ENCODE peak calls at places on chromosomes 2 and 18, in five cellular contexts. One of them, this sample, is unnamed.

GRCh38 chr2:25032094-25032493 is 9.8 kb upstream of the EFR3B start:
- DNase-seq in AG04450: no peak
- DNase-seq in IMR-90: peak; percentile 17
- DNase-seq in colonic mucosa: no peak
- DNase-seq in psoas muscle: no peak
- DNase-seq in this sample: no peak

GRCh38 chr2:62471404-62471803 is 34.6 kb downstream of the TMEM17 start:
- DNase-seq in AG04450: no peak
- DNase-seq in IMR-90: no peak
- DNase-seq in colonic mucosa: no peak
- DNase-seq in psoas muscle: no peak
- DNase-seq in this sample: no peak

GRCh38 chr2:149064365-149064841 is 25.9 kb downstream of the LYPD6B start:
- DNase-seq in AG04450: no peak
- DNase-seq in IMR-90: no peak
- DNase-seq in colonic mucosa: peak; percentile 46
- DNase-seq in psoas muscle: no peak
- DNase-seq in this sample: no peak

GRCh38 chr18:32261003-32261402 is 71.2 kb downstream of the MEP1B start:
- DNase-seq in AG04450: no peak
- DNase-seq in IMR-90: no peak
- DNase-seq in colonic mucosa: peak; percentile 3
- DNase-seq in psoas muscle: no peak
- DNase-seq in this sample: no peak

GRCh38 chr18:5841518-5841917 is 53.8 kb downstream of the TMEM200C start:
- DNase-seq in AG04450: no peak
- DNase-seq in IMR-90: no peak
- DNase-seq in colonic mucosa: no peak
- DNase-seq in psoas muscle: no peak
- DNase-seq in this sample: no peak

GRCh38 chr18:75455249-75456183 is 28.0 kb upstream of the SMIM21 start:
- DNase-seq in AG04450: no peak
- DNase-seq in IMR-90: peak; percentile 18
- DNase-seq in colonic mucosa: no peak
- DNase-seq in psoas muscle: peak; percentile 56
- DNase-seq in this sample: no peak

GRCh38 chr2:128585706-128586105 is 267.0 kb upstream of the HS6ST1 start:
- DNase-seq in AG04450: peak; percentile 80
- DNase-seq in IMR-90: peak; percentile 98
- DNase-seq in colonic mucosa: no peak
- DNase-seq in psoas muscle: no peak
- DNase-seq in this sample: no peak

GRCh38 chr2:37350034-37350433 is 5.6 kb downstream of the QPCT start:
- DNase-seq in AG04450: no peak
- DNase-seq in IMR-90: no peak
- DNase-seq in colonic mucosa: peak; percentile 25
- DNase-seq in psoas muscle: no peak
- DNase-seq in this sample: no peak

GRCh38 chr2:19642501-19642900 is 259.3 kb downstream of the TTC32 start:
- DNase-seq in AG04450: no peak
- DNase-seq in IMR-90: no peak
- DNase-seq in colonic mucosa: no peak
- DNase-seq in psoas muscle: no peak
- DNase-seq in this sample: no peak
- H3K27ac ChIP-seq in AG04450: no peak overlapping the region
- H3K27ac ChIP-seq in IMR-90: no peak overlapping the region
- H3K27ac ChIP-seq in colonic mucosa: no peak overlapping the region
- H3K27ac ChIP-seq in psoas muscle: no peak overlapping the region
- H3K27ac ChIP-seq in this sample: no peak overlapping the region

GRCh38 chr18:60649107-60649506 is 276.5 kb upstream of the MC4R start:
- DNase-seq in AG04450: no peak
- DNase-seq in IMR-90: no peak
- DNase-seq in colonic mucosa: no peak
- DNase-seq in psoas muscle: no peak
- DNase-seq in this sample: no peak
- H3K27ac ChIP-seq in AG04450: no peak overlapping the region
- H3K27ac ChIP-seq in IMR-90: no peak overlapping the region
- H3K27ac ChIP-seq in colonic mucosa: no peak overlapping the region
- H3K27ac ChIP-seq in psoas muscle: no peak overlapping the region
- H3K27ac ChIP-seq in this sample: no peak overlapping the region

DNA sequence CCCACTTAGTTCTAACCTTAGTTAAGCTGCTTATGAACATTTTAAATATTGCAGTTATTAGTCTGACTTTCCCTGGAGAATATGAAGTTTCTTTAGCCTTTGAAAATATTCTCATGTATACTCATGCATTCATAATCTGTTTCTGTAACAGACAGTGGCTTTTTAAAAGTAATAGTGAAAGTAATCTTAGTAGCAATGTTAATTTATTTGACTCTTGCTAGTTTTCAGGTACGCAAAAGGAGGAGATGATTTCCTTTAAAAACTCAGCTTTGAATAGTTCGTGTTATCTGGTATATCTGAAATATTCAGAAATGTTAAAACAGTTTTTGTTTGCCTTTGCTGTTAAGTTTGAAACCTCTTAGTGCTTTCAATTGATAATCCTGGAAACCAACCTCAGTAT is 3.8 kb downstream of the ANKRD12 start:
- DNase-seq in AG04450: no peak
- DNase-seq in IMR-90: no peak
- DNase-seq in colonic mucosa: no peak
- DNase-seq in psoas muscle: no peak
- DNase-seq in this sample: no peak
- H3K27ac ChIP-seq in AG04450: no peak overlapping the region
- H3K27ac ChIP-seq in IMR-90: no peak overlapping the region
- H3K27ac ChIP-seq in colonic mucosa: no peak overlapping the region
- H3K27ac ChIP-seq in psoas muscle: peak overlapping the region; percentile 99
- H3K27ac ChIP-seq in this sample: no peak overlapping the region

GRCh38 chr2:191687867-191688266 is 9.9 kb downstream of the NABP1 start:
- DNase-seq in AG04450: no peak
- DNase-seq in IMR-90: no peak
- DNase-seq in colonic mucosa: no peak
- DNase-seq in psoas muscle: no peak
- DNase-seq in this sample: no peak

GRCh38 chr2:191691016-191691725 is 13.2 kb downstream of the NABP1 start:
- DNase-seq in AG04450: peak; percentile 49
- DNase-seq in IMR-90: peak; percentile 87
- DNase-seq in colonic mucosa: peak; percentile 64
- DNase-seq in psoas muscle: no peak
- DNase-seq in this sample: no peak

GRCh38 chr2:191686658-191687057 is 8.7 kb downstream of the NABP1 start:
- DNase-seq in AG04450: no peak
- DNase-seq in IMR-90: no peak
- DNase-seq in colonic mucosa: no peak
- DNase-seq in psoas muscle: no peak
- DNase-seq in this sample: no peak

GRCh38 chr2:191690327-191690726 is 12.4 kb downstream of the NABP1 start:
- DNase-seq in AG04450: no peak
- DNase-seq in IMR-90: no peak
- DNase-seq in colonic mucosa: no peak
- DNase-seq in psoas muscle: no peak
- DNase-seq in this sample: no peak

DNA sequence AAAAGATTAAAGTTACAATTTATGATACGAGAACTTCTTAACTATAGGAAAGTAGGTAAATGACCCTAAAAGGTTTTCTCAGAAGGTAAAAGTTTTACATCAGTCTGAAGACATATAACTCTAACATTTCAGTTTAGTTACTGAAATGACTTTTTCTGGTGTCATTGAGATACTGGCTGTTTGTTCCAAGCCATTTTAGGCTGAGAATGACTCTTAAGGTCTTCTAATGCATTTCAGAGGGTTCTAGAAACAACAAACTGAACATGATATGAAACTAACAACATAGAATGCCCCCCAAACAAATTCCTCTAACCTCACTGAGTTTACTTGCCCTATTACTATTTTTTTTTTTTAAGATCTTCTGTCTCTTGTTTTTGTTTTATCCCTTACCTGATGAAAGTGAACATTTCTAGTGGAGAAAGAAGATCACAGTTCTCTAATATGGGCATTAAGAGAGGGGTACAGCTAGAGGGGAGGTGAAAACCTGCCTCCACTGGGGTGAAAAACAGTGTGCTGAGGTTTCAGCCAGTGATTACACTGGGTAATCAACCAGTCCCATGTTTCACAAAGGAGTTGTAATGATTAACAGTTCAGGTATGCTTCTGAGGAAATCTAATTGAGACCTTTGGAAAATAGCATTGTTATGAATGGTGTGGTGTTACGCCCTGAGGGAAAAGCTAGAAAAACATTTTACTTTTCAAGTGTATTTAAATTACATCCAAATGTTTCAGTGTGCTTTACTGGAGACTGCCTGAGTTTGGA is 11.2 kb downstream of the NABP1 start:
- DNase-seq in AG04450: no peak
- DNase-seq in IMR-90: peak; percentile 80
- DNase-seq in colonic mucosa: no peak
- DNase-seq in psoas muscle: no peak
- DNase-seq in this sample: no peak
- H3K27ac ChIP-seq in AG04450: peak overlapping the region; percentile 32
- H3K27ac ChIP-seq in IMR-90: peak overlapping the region; percentile 46
- H3K27ac ChIP-seq in colonic mucosa: peak overlapping the region; percentile 22
- H3K27ac ChIP-seq in psoas muscle: no peak overlapping the region
- H3K27ac ChIP-seq in this sample: peak overlapping the region; percentile 89

DNA sequence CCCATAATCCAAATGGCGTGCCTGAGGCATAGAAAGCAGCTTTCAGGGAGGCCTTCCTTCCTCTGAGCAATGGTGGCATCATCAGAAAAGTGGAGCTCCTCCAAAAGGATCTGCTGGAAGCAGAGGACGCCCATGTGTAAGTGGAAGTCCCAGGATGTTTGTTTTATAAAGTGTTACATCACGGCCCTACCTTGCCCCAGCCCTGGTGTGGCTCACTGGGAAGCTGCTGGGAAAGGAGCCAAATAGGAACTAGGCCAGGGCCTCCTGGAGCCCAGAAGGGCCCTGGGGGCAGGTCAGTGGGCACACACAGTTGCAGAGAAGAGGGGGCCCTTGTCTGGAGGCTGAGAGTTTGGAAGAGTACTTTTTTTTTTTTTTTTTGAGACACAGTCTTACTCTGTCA is 4.2 kb upstream of the ODC1 start:
- DNase-seq in AG04450: peak; percentile 51
- DNase-seq in IMR-90: peak; percentile 90
- DNase-seq in colonic mucosa: peak; percentile 87
- DNase-seq in psoas muscle: no peak
- DNase-seq in this sample: peak; percentile 89
- H3K27ac ChIP-seq in AG04450: peak overlapping the region; percentile 52
- H3K27ac ChIP-seq in IMR-90: no peak overlapping the region
- H3K27ac ChIP-seq in colonic mucosa: peak overlapping the region; percentile 61
- H3K27ac ChIP-seq in psoas muscle: no peak overlapping the region
- H3K27ac ChIP-seq in this sample: peak overlapping the region; percentile 83

DNA sequence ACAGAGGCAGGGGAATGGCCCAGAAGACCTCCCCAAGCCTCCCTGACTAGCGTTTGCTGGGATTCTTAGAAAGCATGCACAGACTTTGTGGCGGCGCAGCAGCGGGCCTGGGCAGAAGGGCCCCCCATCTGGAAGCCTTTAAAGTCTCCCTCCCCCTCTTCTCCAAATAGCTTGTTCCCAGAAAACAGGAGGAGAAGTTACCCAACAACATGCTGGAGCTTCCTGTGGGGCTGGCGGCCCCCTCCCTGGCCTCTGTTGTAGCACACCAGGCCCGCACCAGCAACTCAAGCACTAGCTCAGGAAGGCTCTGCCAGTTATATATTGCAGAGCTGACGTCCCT is 334.8 kb downstream of the DYSF start:
- DNase-seq in AG04450: no peak
- DNase-seq in IMR-90: no peak
- DNase-seq in colonic mucosa: no peak
- DNase-seq in psoas muscle: no peak
- DNase-seq in this sample: no peak
- H3K27ac ChIP-seq in AG04450: no peak overlapping the region
- H3K27ac ChIP-seq in IMR-90: no peak overlapping the region
- H3K27ac ChIP-seq in colonic mucosa: no peak overlapping the region
- H3K27ac ChIP-seq in psoas muscle: no peak overlapping the region
- H3K27ac ChIP-seq in this sample: no peak overlapping the region